ENCODE peak calls at places on chromosomes 3 and 15, in six cellular contexts. D, P, G, V, W and H are unnamed samples.

GRCh38 chr15:101447168-101447533 is 42.4 kb downstream of the PCSK6 start:
- DNase-seq in D (no peak), P (no peak), G (no peak), V (no peak), W (no peak), H (no peak)

GRCh38 chr15:29124581-29125381 is 144.8 kb downstream of the NSMCE3 start:
- DNase-seq in D (peak; percentile 62), P (peak; percentile 12), G (no peak), V (peak; percentile 77), W (no peak), H (no peak)

GRCh38 chr15:88076246-88076645 is 180.3 kb downstream of the NTRK3 start:
- DNase-seq in D (no peak), P (no peak), G (no peak), V (no peak), W (no peak), H (no peak)

GRCh38 chr3:177610677-177611654 is 413.7 kb upstream of the TBL1XR1 start:
- DNase-seq in D (no peak), P (peak; percentile 40), G (no peak), V (no peak), W (no peak), H (no peak)

GRCh38 chr3:16177962-16178627 is 3.6 kb downstream of the GALNT15 start:
- DNase-seq in D (peak; percentile 78), P (peak; percentile 86), G (peak; percentile 66), V (peak; percentile 76), W (peak; percentile 88), H (peak; percentile 89)

GRCh38 chr15:73717206-73717605 is 33.0 kb downstream of the CD276 start:
- DNase-seq in D (no peak), P (no peak), G (no peak), V (peak; percentile 29), W (no peak), H (no peak)

GRCh38 chr15:62658498-62658897 is 384.0 kb upstream of the TPM1 start:
- DNase-seq in D (peak; percentile 59), P (no peak), G (no peak), V (peak; percentile 27), W (peak; percentile 14), H (no peak)

GRCh38 chr3:62614527-62614926 is 241.2 kb upstream of the FEZF2 start:
- DNase-seq in D (no peak), P (no peak), G (no peak), V (no peak), W (no peak), H (no peak)

GRCh38 chr3:89098964-89099585 is 8.3 kb upstream of the EPHA3 start:
- DNase-seq in D (peak; percentile 76), P (peak; percentile 56), G (peak; percentile 42), V (peak; percentile 73), W (peak; percentile 65), H (peak; percentile 64)

GRCh38 chr3:124924741-124925140 is 9.8 kb downstream of the MUC13 start:
- DNase-seq in D (no peak), P (peak; percentile 62), G (no peak), V (no peak), W (no peak), H (no peak)

GRCh38 chr15:83653639-83654378 is at the start of gene ADAMTSL3:
- DNase-seq in D (peak; percentile 84), P (no peak), G (peak; percentile 64), V (peak; percentile 4), W (peak; percentile 38), H (peak; percentile 69)

GRCh38 chr3:4228295-4228694 is 74.9 kb upstream of the SETMAR start:
- DNase-seq in D (no peak), P (no peak), G (no peak), V (no peak), W (no peak), H (no peak)

GRCh38 chr3:4233488-4233887 is 69.7 kb upstream of the SETMAR start:
- DNase-seq in D (no peak), P (no peak), G (no peak), V (no peak), W (no peak), H (no peak)

GRCh38 chr3:4232798-4233197 is 70.4 kb upstream of the SETMAR start:
- DNase-seq in D (no peak), P (no peak), G (no peak), V (no peak), W (no peak), H (no peak)

GRCh38 chr3:4234894-4235293 is 68.3 kb upstream of the SETMAR start:
- DNase-seq in D (no peak), P (no peak), G (no peak), V (no peak), W (no peak), H (no peak)

GRCh38 chr3:4231041-4231440 is 72.1 kb upstream of the SETMAR start:
- DNase-seq in D (no peak), P (no peak), G (no peak), V (no peak), W (no peak), H (no peak)
- H4K8ac ChIP-seq in D (no peak overlapping the region), P (no peak overlapping the region), G (no peak overlapping the region), V (no peak overlapping the region), W (no peak overlapping the region), H (no peak overlapping the region)

DNA sequence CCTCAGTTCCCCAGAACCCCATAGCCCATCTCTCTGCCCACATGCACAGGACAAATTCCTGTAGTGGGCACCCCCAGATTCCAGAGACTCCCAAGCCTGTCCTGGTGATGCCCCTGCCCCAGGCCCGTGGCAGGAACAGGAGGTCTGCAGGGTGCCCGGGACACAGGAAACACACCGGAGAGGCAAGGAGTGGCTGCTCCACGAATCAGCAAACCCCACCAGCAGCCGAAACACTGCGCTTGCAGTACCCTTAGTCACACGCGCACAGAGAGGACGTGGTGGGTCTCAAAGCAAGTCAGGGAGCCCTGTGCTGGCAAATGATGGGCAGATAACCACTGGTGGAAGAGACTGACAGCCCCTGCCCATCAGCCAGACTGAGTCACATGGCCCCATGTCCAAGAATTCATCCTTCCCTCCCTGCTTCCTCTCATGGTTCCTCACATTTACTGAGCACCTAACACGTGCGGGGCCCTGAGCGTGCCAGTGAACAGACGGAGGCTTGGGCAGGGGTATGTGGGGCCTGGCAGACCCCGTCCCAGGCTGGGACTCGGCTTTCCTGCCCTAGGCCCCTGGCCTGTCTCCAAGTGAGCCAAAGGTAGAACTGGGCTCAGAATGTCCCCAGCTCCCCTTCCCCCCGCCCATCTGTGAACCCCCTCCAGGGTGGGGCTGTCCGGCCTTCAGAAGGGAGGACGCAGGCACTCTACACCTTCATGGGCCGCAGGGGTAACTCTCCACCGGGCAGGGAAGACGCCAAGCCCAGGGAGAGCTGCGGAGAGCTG is 130.4 kb upstream of the IQSEC1 start:
- DNase-seq in D (no peak), P (no peak), G (no peak), V (no peak), W (no peak), H (no peak)
- H4K8ac ChIP-seq in D (no peak overlapping the region), P (no peak overlapping the region), G (no peak overlapping the region), V (no peak overlapping the region), W (no peak overlapping the region), H (no peak overlapping the region)

GRCh38 chr3:10547841-10548783 is 42.7 kb upstream of the ATP2B2 start:
- DNase-seq in D (no peak), P (no peak), G (no peak), V (no peak), W (no peak), H (peak; percentile 10)
- H4K8ac ChIP-seq in D (no peak overlapping the region), P (no peak overlapping the region), G (no peak overlapping the region), V (no peak overlapping the region), W (no peak overlapping the region), H (no peak overlapping the region)

GRCh38 chr3:98592345-98592935 is 971 bp downstream of the CPOX start:
- DNase-seq in D (no peak), P (no peak), G (no peak), V (peak; percentile 54), W (peak; percentile 14), H (no peak)
- H4K8ac ChIP-seq in D (no peak overlapping the region), P (no peak overlapping the region), G (no peak overlapping the region), V (no peak overlapping the region), W (no peak overlapping the region), H (no peak overlapping the region)

GRCh38 chr3:123447416-123447748 is 1.5 kb downstream of the ADCY5 start:
- DNase-seq in D (no peak), P (no peak), G (no peak), V (no peak), W (no peak), H (peak; percentile 42)
- H4K8ac ChIP-seq in D (no peak overlapping the region), P (no peak overlapping the region), G (no peak overlapping the region), V (no peak overlapping the region), W (no peak overlapping the region), H (no peak overlapping the region)

GRCh38 chr3:100748967-100749366 is 39.7 kb downstream of the TFG start:
- DNase-seq in D (no peak), P (no peak), G (no peak), V (no peak), W (no peak), H (no peak)
- H4K8ac ChIP-seq in D (no peak overlapping the region), P (no peak overlapping the region), G (no peak overlapping the region), V (no peak overlapping the region), W (no peak overlapping the region), H (no peak overlapping the region)